ENCODE peak calls at places on chromosomes 2 and 18, in six cellular contexts. G is neuronal stem cell, M is mesendoderm, X is IMR-90, I is H1, W is trophoblast cell. N is an unnamed sample.

GRCh38 chr18:44682181-44682870 is 1.6 kb downstream of the SETBP1 start:
- DNase-seq in M (peak; percentile 77), X (no peak), G (peak; percentile 8), I (no peak), W (no peak), N (no peak)

GRCh38 chr2:236871500-236872001 is 214.1 kb upstream of the COPS8 start:
- DNase-seq in M (no peak), X (peak; percentile 91), W (peak; percentile 52), I (no peak), G (no peak), N (peak; percentile 100)

GRCh38 chr2:207819839-207820784 is 50.4 kb upstream of the FZD5 start:
- DNase-seq in W (no peak), I (no peak), M (no peak), X (no peak), G (no peak), N (no peak)

GRCh38 chr2:176125215-176126054 is 2.9 kb downstream of the HOXD9 start:
- DNase-seq in G (no peak), X (no peak), I (no peak), W (no peak), M (no peak), N (no peak)

GRCh38 chr2:128032092-128032491 is 4.2 kb upstream of the SAP130 start:
- DNase-seq in I (no peak), M (no peak), G (no peak), X (no peak), W (peak; percentile 92), N (no peak)

GRCh38 chr18:9575558-9575957 is 38.8 kb downstream of the PPP4R1 start:
- DNase-seq in X (peak; percentile 98), M (peak; percentile 75), I (no peak), G (peak; percentile 39), W (peak; percentile 98), N (peak; percentile 97)

GRCh38 chr18:30376515-30376914 is 666.0 kb downstream of the DSC3 start:
- DNase-seq in G (no peak), W (no peak), I (no peak), X (no peak), M (peak; percentile 85), N (no peak)

GRCh38 chr2:97761192-97761591 is 47.8 kb downstream of the ZAP70 start:
- DNase-seq in I (no peak), M (no peak), G (no peak), W (no peak), X (no peak), N (no peak)

GRCh38 chr18:22168360-22168921 is 948 bp upstream of the GATA6 start:
- DNase-seq in G (no peak), X (no peak), W (peak; percentile 74), I (no peak), M (peak; percentile 90), N (peak; percentile 53)

GRCh38 chr2:132430895-132431294 is 14.3 kb downstream of the GPR39 start:
- DNase-seq in I (no peak), X (no peak), M (no peak), W (no peak), G (no peak), N (no peak)

DNA sequence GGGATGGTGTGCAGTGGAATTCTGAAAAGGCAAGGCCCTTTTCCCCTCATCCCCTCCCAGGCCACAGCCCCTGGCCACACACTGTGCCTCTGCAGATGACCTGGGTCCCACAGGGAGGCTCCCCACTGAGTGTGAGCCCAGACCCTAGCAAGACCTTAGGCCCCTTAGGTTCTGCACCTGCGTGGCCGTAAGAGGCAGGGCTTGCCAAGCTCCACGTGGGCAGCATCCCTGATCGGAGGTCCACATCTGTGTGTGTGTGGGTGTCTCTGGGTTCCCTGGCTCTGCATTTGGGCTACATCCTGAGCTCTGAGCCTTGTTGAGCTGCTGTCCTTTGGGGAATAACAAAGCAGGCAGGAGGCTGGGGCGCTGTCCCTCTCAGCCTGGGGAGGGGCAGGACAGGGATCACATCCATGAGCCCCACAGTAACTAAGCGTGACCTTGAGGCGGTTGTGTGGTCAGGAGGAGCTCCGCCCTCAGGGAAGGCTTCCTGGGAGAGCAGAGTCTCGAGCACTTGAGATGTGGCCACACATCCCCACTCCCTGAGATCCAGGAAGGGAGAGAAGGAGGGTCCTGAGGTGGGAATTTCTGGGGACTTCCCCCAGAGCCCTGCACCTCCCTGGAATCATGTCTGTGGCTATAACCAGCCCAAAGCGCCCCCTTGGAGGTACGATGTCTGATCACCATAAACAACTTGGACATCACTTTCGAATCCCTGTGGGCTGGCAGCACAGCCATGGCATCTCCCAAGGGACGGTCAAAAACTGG is 84.8 kb downstream of the STPG4 start:
- DNase-seq in X (no peak), W (no peak), G (no peak), I (no peak), M (no peak), N (peak; percentile 81)
- H3K4ac ChIP-seq in X (peak overlapping the region; percentile 100), W (peak overlapping the region; percentile 82), G (no peak overlapping the region), I (peak overlapping the region; percentile 27), M (peak overlapping the region; percentile 44), N (peak overlapping the region; percentile 96)

GRCh38 chr2:216352653-216353270 is 19.5 kb downstream of the MARCHF4 start:
- DNase-seq in G (no peak), I (no peak), W (no peak), X (no peak), M (no peak), N (no peak)
- H3K4me3 ChIP-seq in G (no peak overlapping the region), I (no peak overlapping the region), W (no peak overlapping the region), X (no peak overlapping the region), M (no peak overlapping the region), N (no peak overlapping the region)

GRCh38 chr2:239002591-239002959 is 154.7 kb downstream of the TWIST2 start:
- DNase-seq in G (no peak), W (no peak), M (no peak), I (no peak), X (no peak), N (no peak)

GRCh38 chr2:239002960-239003932 is 155.4 kb downstream of the TWIST2 start:
- DNase-seq in M (no peak), I (no peak), X (peak; percentile 65), G (no peak), W (no peak), N (peak; percentile 19)

GRCh38 chr2:239005586-239005985 is 157.7 kb downstream of the TWIST2 start:
- DNase-seq in I (no peak), X (no peak), W (no peak), M (no peak), G (no peak), N (no peak)

GRCh38 chr2:239001794-239002193 is 153.9 kb downstream of the TWIST2 start:
- DNase-seq in M (no peak), X (no peak), I (no peak), G (no peak), W (no peak), N (no peak)

GRCh38 chr2:239003933-239004636 is 156.2 kb downstream of the TWIST2 start:
- DNase-seq in M (no peak), X (no peak), I (no peak), W (no peak), G (no peak), N (no peak)
- H3K9ac ChIP-seq in M (no peak overlapping the region), X (no peak overlapping the region), I (no peak overlapping the region), W (no peak overlapping the region), G (peak overlapping the region; percentile 26), N (peak overlapping the region; percentile 86)

GRCh38 chr2:105336786-105337121 is 586 bp upstream of the C2orf49 start:
- DNase-seq in M (no peak), G (no peak), X (no peak), I (no peak), W (no peak), N (no peak)
- H3K4ac ChIP-seq in M (no peak overlapping the region), G (no peak overlapping the region), X (peak overlapping the region; percentile 99), I (no peak overlapping the region), W (no peak overlapping the region), N (peak overlapping the region; percentile 3)

GRCh38 chr18:57427429-57428181 is 7.6 kb upstream of the ONECUT2 start:
- DNase-seq in X (no peak), G (peak; percentile 47), W (no peak), I (no peak), M (peak; percentile 66), N (no peak)

GRCh38 chr18:57429607-57430165 is 5.5 kb upstream of the ONECUT2 start:
- DNase-seq in M (peak; percentile 18), W (no peak), I (no peak), X (no peak), G (peak; percentile 84), N (no peak)

GRCh38 chr18:57426187-57426586 is 9.0 kb upstream of the ONECUT2 start:
- DNase-seq in X (no peak), M (no peak), W (no peak), I (no peak), G (no peak), N (no peak)

GRCh38 chr18:57430166-57430958 is 4.8 kb upstream of the ONECUT2 start:
- DNase-seq in G (peak; percentile 37), X (no peak), M (peak; percentile 48), I (no peak), W (no peak), N (no peak)

GRCh38 chr18:57428221-57429150 is 6.7 kb upstream of the ONECUT2 start:
- DNase-seq in G (peak; percentile 23), M (peak; percentile 40), X (no peak), I (no peak), W (no peak), N (no peak)
- H3K4me3 ChIP-seq in G (peak overlapping the region; percentile 73), M (peak overlapping the region; percentile 28), X (no peak overlapping the region), I (peak overlapping the region; percentile 64), W (peak overlapping the region; percentile 63), N (peak overlapping the region; percentile 44)

DNA sequence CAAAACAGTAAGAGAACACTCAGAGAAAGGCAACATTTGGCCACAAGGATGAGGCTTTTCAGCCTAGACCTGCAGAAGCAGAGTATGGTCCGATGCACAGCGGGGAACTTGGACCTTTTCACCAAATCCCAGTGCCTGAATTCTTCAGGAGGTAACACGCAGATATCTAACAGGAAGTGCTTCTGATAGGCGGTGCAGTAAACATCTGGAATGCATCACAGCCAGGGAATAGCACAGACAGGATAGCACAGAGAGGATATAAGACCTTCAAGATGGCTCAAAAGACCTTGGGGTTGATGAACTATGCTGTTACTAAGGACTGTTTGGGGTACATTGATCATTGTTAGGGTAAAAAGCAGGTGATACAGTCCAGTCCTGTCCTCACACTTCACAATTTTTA is 1.7 kb downstream of the TMEM127 start:
- DNase-seq in M (peak; percentile 55), X (peak; percentile 29), G (no peak), I (no peak), W (no peak), N (peak; percentile 33)
- H3K9ac ChIP-seq in M (no peak overlapping the region), X (no peak overlapping the region), G (no peak overlapping the region), I (no peak overlapping the region), W (peak overlapping the region; percentile 3), N (peak overlapping the region; percentile 93)

GRCh38 chr2:10120938-10121574 is 1.5 kb upstream of the RRM2 start:
- DNase-seq in I (no peak), X (peak; percentile 21), W (peak; percentile 12), G (no peak), M (no peak), N (peak; percentile 52)

GRCh38 chr2:10123281-10123680 is 742 bp downstream of the RRM2 start:
- DNase-seq in G (no peak), M (no peak), W (no peak), I (no peak), X (no peak), N (peak; percentile 30)

GRCh38 chr2:10120158-10120937 is 2.2 kb upstream of the RRM2 start:
- DNase-seq in I (peak; percentile 84), W (peak; percentile 98), G (peak; percentile 87), M (peak; percentile 99), X (peak; percentile 85), N (peak; percentile 91)

GRCh38 chr2:10124538-10125045 is 2.1 kb downstream of the RRM2 start:
- DNase-seq in I (no peak), W (peak; percentile 86), M (peak; percentile 82), G (peak; percentile 60), X (peak; percentile 82), N (peak; percentile 83)

GRCh38 chr2:10122500-10123280 is at the start of gene RRM2:
- DNase-seq in W (peak; percentile 90), I (peak; percentile 71), G (peak; percentile 89), M (peak; percentile 98), X (peak; percentile 87), N (peak; percentile 95)
- H3K4ac ChIP-seq in W (peak within 1 kb of the TSS; percentile 67), I (peak within 1 kb of the TSS; percentile 71), G (no peak within 1 kb of the TSS), M (peak within 1 kb of the TSS; percentile 46), X (peak within 1 kb of the TSS; percentile 77), N (no peak within 1 kb of the TSS)